ENCODE peak calls at places on chromosome 2, in seven cellular contexts. One of them, this sample, is unnamed.

GRCh38 chr2:44614940-44615339 is 253.2 kb downstream of the CAMKMT start:
- DNase-seq in activated T-helper 1 cell treated with anti-CD3 and anti-CD28 coated beads, Interleukin-12 subunit alpha, Interleukin-12 subunit beta, Interleukin-2, Interleukin-4 antibody, amounts not matched to agents 30 ng/mL and 10 ng/mL and 1 ng/mL, durations not matched to agents 14 hours and 24 hours and 36 hours: no peak
- DNase-seq in AG08395: no peak
- DNase-seq in K562: no peak
- DNase-seq in NAMALWA: no peak
- DNase-seq in GM12864: no peak
- DNase-seq in CD8-positive, alpha-beta T cell: no peak
- DNase-seq in this sample: no peak

GRCh38 chr2:241619602-241620418 is 17.1 kb downstream of the THAP4 start:
- DNase-seq in GM12864: no peak
- DNase-seq in activated T-helper 1 cell treated with anti-CD3 and anti-CD28 coated beads, Interleukin-12 subunit alpha, Interleukin-12 subunit beta, Interleukin-2, Interleukin-4 antibody, amounts not matched to agents 30 ng/mL and 10 ng/mL and 1 ng/mL, durations not matched to agents 14 hours and 24 hours and 36 hours: no peak
- DNase-seq in CD8-positive, alpha-beta T cell: no peak
- DNase-seq in AG08395: no peak
- DNase-seq in NAMALWA: no peak
- DNase-seq in K562: no peak
- DNase-seq in this sample: no peak

GRCh38 chr2:124112966-124113365 is 87.9 kb downstream of the CNTNAP5 start:
- DNase-seq in NAMALWA: no peak
- DNase-seq in K562: no peak
- DNase-seq in AG08395: no peak
- DNase-seq in GM12864: no peak
- DNase-seq in activated T-helper 1 cell treated with anti-CD3 and anti-CD28 coated beads, Interleukin-12 subunit alpha, Interleukin-12 subunit beta, Interleukin-2, Interleukin-4 antibody, amounts not matched to agents 30 ng/mL and 10 ng/mL and 1 ng/mL, durations not matched to agents 14 hours and 24 hours and 36 hours: no peak
- DNase-seq in CD8-positive, alpha-beta T cell: no peak
- DNase-seq in this sample: no peak

GRCh38 chr2:185477452-185477851 is 261.2 kb upstream of the FSIP2 start:
- DNase-seq in GM12864: no peak
- DNase-seq in NAMALWA: no peak
- DNase-seq in K562: no peak
- DNase-seq in activated T-helper 1 cell treated with anti-CD3 and anti-CD28 coated beads, Interleukin-12 subunit alpha, Interleukin-12 subunit beta, Interleukin-2, Interleukin-4 antibody, amounts not matched to agents 30 ng/mL and 10 ng/mL and 1 ng/mL, durations not matched to agents 14 hours and 24 hours and 36 hours: no peak
- DNase-seq in AG08395: no peak
- DNase-seq in CD8-positive, alpha-beta T cell: no peak
- DNase-seq in this sample: no peak

GRCh38 chr2:174603280-174603679 is 5.7 kb upstream of the WIPF1 start:
- DNase-seq in AG08395: peak
- DNase-seq in GM12864: no peak
- DNase-seq in activated T-helper 1 cell treated with anti-CD3 and anti-CD28 coated beads, Interleukin-12 subunit alpha, Interleukin-12 subunit beta, Interleukin-2, Interleukin-4 antibody, amounts not matched to agents 30 ng/mL and 10 ng/mL and 1 ng/mL, durations not matched to agents 14 hours and 24 hours and 36 hours: no peak
- DNase-seq in NAMALWA: peak
- DNase-seq in CD8-positive, alpha-beta T cell: peak
- DNase-seq in K562: peak
- DNase-seq in this sample: no peak

GRCh38 chr2:57920342-57920939 is 126.2 kb upstream of the VRK2 start:
- DNase-seq in NAMALWA: no peak
- DNase-seq in GM12864: no peak
- DNase-seq in activated T-helper 1 cell treated with anti-CD3 and anti-CD28 coated beads, Interleukin-12 subunit alpha, Interleukin-12 subunit beta, Interleukin-2, Interleukin-4 antibody, amounts not matched to agents 30 ng/mL and 10 ng/mL and 1 ng/mL, durations not matched to agents 14 hours and 24 hours and 36 hours: no peak
- DNase-seq in CD8-positive, alpha-beta T cell: no peak
- DNase-seq in K562: no peak
- DNase-seq in AG08395: no peak
- DNase-seq in this sample: no peak

GRCh38 chr2:134133622-134134312 is 120.1 kb upstream of the MGAT5 start:
- DNase-seq in NAMALWA: no peak
- DNase-seq in CD8-positive, alpha-beta T cell: no peak
- DNase-seq in K562: no peak
- DNase-seq in AG08395: no peak
- DNase-seq in GM12864: no peak
- DNase-seq in activated T-helper 1 cell treated with anti-CD3 and anti-CD28 coated beads, Interleukin-12 subunit alpha, Interleukin-12 subunit beta, Interleukin-2, Interleukin-4 antibody, amounts not matched to agents 30 ng/mL and 10 ng/mL and 1 ng/mL, durations not matched to agents 14 hours and 24 hours and 36 hours: no peak
- DNase-seq in this sample: no peak

GRCh38 chr2:121897335-121897970 is 142.0 kb downstream of the TSN start:
- DNase-seq in K562: peak
- DNase-seq in GM12864: no peak
- DNase-seq in activated T-helper 1 cell treated with anti-CD3 and anti-CD28 coated beads, Interleukin-12 subunit alpha, Interleukin-12 subunit beta, Interleukin-2, Interleukin-4 antibody, amounts not matched to agents 30 ng/mL and 10 ng/mL and 1 ng/mL, durations not matched to agents 14 hours and 24 hours and 36 hours: no peak
- DNase-seq in CD8-positive, alpha-beta T cell: no peak
- DNase-seq in AG08395: peak
- DNase-seq in NAMALWA: peak
- DNase-seq in this sample: no peak

GRCh38 chr2:88090446-88091283 is 23.0 kb downstream of the SMYD1 start:
- DNase-seq in K562: no peak
- DNase-seq in NAMALWA: no peak
- DNase-seq in activated T-helper 1 cell treated with anti-CD3 and anti-CD28 coated beads, Interleukin-12 subunit alpha, Interleukin-12 subunit beta, Interleukin-2, Interleukin-4 antibody, amounts not matched to agents 30 ng/mL and 10 ng/mL and 1 ng/mL, durations not matched to agents 14 hours and 24 hours and 36 hours: no peak
- DNase-seq in GM12864: no peak
- DNase-seq in CD8-positive, alpha-beta T cell: no peak
- DNase-seq in AG08395: no peak
- DNase-seq in this sample: no peak

GRCh38 chr2:6780765-6781274 is 84.9 kb downstream of the CMPK2 start:
- DNase-seq in activated T-helper 1 cell treated with anti-CD3 and anti-CD28 coated beads, Interleukin-12 subunit alpha, Interleukin-12 subunit beta, Interleukin-2, Interleukin-4 antibody, amounts not matched to agents 30 ng/mL and 10 ng/mL and 1 ng/mL, durations not matched to agents 14 hours and 24 hours and 36 hours: no peak
- DNase-seq in NAMALWA: peak
- DNase-seq in AG08395: no peak
- DNase-seq in GM12864: no peak
- DNase-seq in K562: no peak
- DNase-seq in CD8-positive, alpha-beta T cell: no peak
- DNase-seq in this sample: peak

GRCh38 chr2:80169811-80170594 is 134.5 kb downstream of the LRRTM1 start:
- DNase-seq in NAMALWA: no peak
- DNase-seq in K562: peak
- DNase-seq in CD8-positive, alpha-beta T cell: no peak
- DNase-seq in GM12864: no peak
- DNase-seq in activated T-helper 1 cell treated with anti-CD3 and anti-CD28 coated beads, Interleukin-12 subunit alpha, Interleukin-12 subunit beta, Interleukin-2, Interleukin-4 antibody, amounts not matched to agents 30 ng/mL and 10 ng/mL and 1 ng/mL, durations not matched to agents 14 hours and 24 hours and 36 hours: no peak
- DNase-seq in AG08395: no peak
- DNase-seq in this sample: no peak

GRCh38 chr2:76965772-76966171 is 556.4 kb downstream of the LRRTM4 start:
- DNase-seq in AG08395: no peak
- DNase-seq in NAMALWA: no peak
- DNase-seq in CD8-positive, alpha-beta T cell: no peak
- DNase-seq in activated T-helper 1 cell treated with anti-CD3 and anti-CD28 coated beads, Interleukin-12 subunit alpha, Interleukin-12 subunit beta, Interleukin-2, Interleukin-4 antibody, amounts not matched to agents 30 ng/mL and 10 ng/mL and 1 ng/mL, durations not matched to agents 14 hours and 24 hours and 36 hours: no peak
- DNase-seq in K562: no peak
- DNase-seq in GM12864: no peak
- DNase-seq in this sample: no peak

GRCh38 chr2:226274143-226274542 is 525.5 kb downstream of the IRS1 start:
- DNase-seq in CD8-positive, alpha-beta T cell: no peak
- DNase-seq in AG08395: no peak
- DNase-seq in GM12864: no peak
- DNase-seq in K562: no peak
- DNase-seq in activated T-helper 1 cell treated with anti-CD3 and anti-CD28 coated beads, Interleukin-12 subunit alpha, Interleukin-12 subunit beta, Interleukin-2, Interleukin-4 antibody, amounts not matched to agents 30 ng/mL and 10 ng/mL and 1 ng/mL, durations not matched to agents 14 hours and 24 hours and 36 hours: no peak
- DNase-seq in NAMALWA: no peak
- DNase-seq in this sample: no peak

GRCh38 chr2:95323347-95324155 is 26.4 kb downstream of the KCNIP3 start:
- DNase-seq in CD8-positive, alpha-beta T cell: no peak
- DNase-seq in activated T-helper 1 cell treated with anti-CD3 and anti-CD28 coated beads, Interleukin-12 subunit alpha, Interleukin-12 subunit beta, Interleukin-2, Interleukin-4 antibody, amounts not matched to agents 30 ng/mL and 10 ng/mL and 1 ng/mL, durations not matched to agents 14 hours and 24 hours and 36 hours: no peak
- DNase-seq in K562: peak
- DNase-seq in AG08395: peak
- DNase-seq in GM12864: no peak
- DNase-seq in NAMALWA: peak
- DNase-seq in this sample: no peak